ENCODE peak calls at places on chromosomes 16 and 17, in eight cellular contexts. Y is CD4-positive, alpha-beta T cell; P is ovary; I is heart right ventricle; R is cardiac muscle cell; J is A549; E is IMR-90; S is tibial artery. G is an unnamed sample.

GRCh38 chr17:43316522-43317142 is 82.2 kb upstream of the ARL4D start:
- DNase-seq in Y (no peak), P (no peak), I (no peak), R (no peak), J (no peak), E (no peak), S (peak), G (no peak)

GRCh38 chr16:88415381-88416323 is 32.9 kb downstream of the ZNF469 start:
- DNase-seq in Y (no peak), P (no peak), I (no peak), R (no peak), J (no peak), E (no peak), S (no peak), G (no peak)

GRCh38 chr16:4385789-4386451 is 14.3 kb downstream of the VASN start:
- DNase-seq in Y (no peak), P (no peak), I (no peak), R (no peak), J (no peak), E (no peak), S (peak), G (no peak)

GRCh38 chr16:30185683-30186421 is 2.5 kb downstream of the CORO1A start:
- DNase-seq in Y (peak), P (no peak), I (peak), R (no peak), J (no peak), E (no peak), S (peak), G (peak)

GRCh38 chr17:56661906-56662305 is 68.4 kb downstream of the NOG start:
- DNase-seq in Y (no peak), P (no peak), I (no peak), R (no peak), J (peak), E (no peak), S (no peak), G (no peak)

GRCh38 chr17:74466111-74466784 is at the start of gene CD300A:
- DNase-seq in Y (no peak), P (no peak), I (peak), R (no peak), J (no peak), E (no peak), S (no peak), G (peak)

GRCh38 chr17:8799001-8799850 is at the start of gene MFSD6L:
- DNase-seq in Y (no peak), P (no peak), I (no peak), R (peak), J (no peak), E (no peak), S (no peak), G (no peak)

GRCh38 chr17:57570740-57571344 is 174.3 kb downstream of the CCDC182 start:
- DNase-seq in Y (no peak), P (no peak), I (no peak), R (no peak), J (no peak), E (no peak), S (no peak), G (peak)

GRCh38 chr17:68794636-68795503 is 160.3 kb downstream of the ABCA8 start:
- DNase-seq in Y (no peak), P (peak), I (no peak), R (peak), J (no peak), E (peak), S (no peak), G (no peak)

GRCh38 chr17:46943511-46944393 is 20.8 kb downstream of the GOSR2 start:
- DNase-seq in Y (no peak), P (peak), I (no peak), R (peak), J (no peak), E (peak), S (no peak), G (no peak)

GRCh38 chr17:1783834-1784611 is 22.2 kb downstream of the SERPINF1 start:
- DNase-seq in Y (no peak), P (peak), I (peak), R (peak), J (peak), E (peak), S (peak), G (peak)

GRCh38 chr17:38728290-38728831 is 1.8 kb upstream of the CISD3 start:
- DNase-seq in Y (peak), P (no peak), I (no peak), R (no peak), J (no peak), E (no peak), S (no peak), G (no peak)

GRCh38 chr17:30950669-30951399 is 20.0 kb upstream of the RNF135 start:
- DNase-seq in Y (no peak), P (no peak), I (peak), R (peak), J (peak), E (peak), S (peak), G (peak)

GRCh38 chr16:85554791-85555548 is 58.2 kb upstream of the GSE1 start:
- DNase-seq in Y (peak), P (peak), I (peak), R (peak), J (peak), E (peak), S (peak), G (peak)

GRCh38 chr16:997440-998051 is 16.0 kb downstream of the SOX8 start:
- DNase-seq in Y (peak), P (no peak), I (peak), R (peak), J (peak), E (peak), S (no peak), G (no peak)

GRCh38 chr16:54945063-54945462 is 14.4 kb downstream of the IRX5 start:
- DNase-seq in Y (no peak), P (no peak), I (no peak), R (no peak), J (no peak), E (no peak), S (no peak), G (no peak)

GRCh38 chr17:13351046-13351445 is 250.7 kb downstream of the HS3ST3A1 start:
- DNase-seq in Y (no peak), P (no peak), I (no peak), R (no peak), J (no peak), E (peak), S (no peak), G (no peak)

GRCh38 chr17:78234261-78234865 is 2.9 kb downstream of the TMEM235 start:
- DNase-seq in Y (no peak), P (no peak), I (no peak), R (no peak), J (no peak), E (no peak), S (no peak), G (no peak)

GRCh38 chr16:83733301-83733700 is 74.5 kb upstream of the HSBP1 start:
- DNase-seq in Y (no peak), P (no peak), I (no peak), R (peak), J (no peak), E (peak), S (no peak), G (no peak)

GRCh38 chr16:84303023-84303422 is 8.3 kb downstream of the WFDC1 start:
- DNase-seq in Y (no peak), P (no peak), I (no peak), R (peak), J (no peak), E (peak), S (peak), G (no peak)

DNA sequence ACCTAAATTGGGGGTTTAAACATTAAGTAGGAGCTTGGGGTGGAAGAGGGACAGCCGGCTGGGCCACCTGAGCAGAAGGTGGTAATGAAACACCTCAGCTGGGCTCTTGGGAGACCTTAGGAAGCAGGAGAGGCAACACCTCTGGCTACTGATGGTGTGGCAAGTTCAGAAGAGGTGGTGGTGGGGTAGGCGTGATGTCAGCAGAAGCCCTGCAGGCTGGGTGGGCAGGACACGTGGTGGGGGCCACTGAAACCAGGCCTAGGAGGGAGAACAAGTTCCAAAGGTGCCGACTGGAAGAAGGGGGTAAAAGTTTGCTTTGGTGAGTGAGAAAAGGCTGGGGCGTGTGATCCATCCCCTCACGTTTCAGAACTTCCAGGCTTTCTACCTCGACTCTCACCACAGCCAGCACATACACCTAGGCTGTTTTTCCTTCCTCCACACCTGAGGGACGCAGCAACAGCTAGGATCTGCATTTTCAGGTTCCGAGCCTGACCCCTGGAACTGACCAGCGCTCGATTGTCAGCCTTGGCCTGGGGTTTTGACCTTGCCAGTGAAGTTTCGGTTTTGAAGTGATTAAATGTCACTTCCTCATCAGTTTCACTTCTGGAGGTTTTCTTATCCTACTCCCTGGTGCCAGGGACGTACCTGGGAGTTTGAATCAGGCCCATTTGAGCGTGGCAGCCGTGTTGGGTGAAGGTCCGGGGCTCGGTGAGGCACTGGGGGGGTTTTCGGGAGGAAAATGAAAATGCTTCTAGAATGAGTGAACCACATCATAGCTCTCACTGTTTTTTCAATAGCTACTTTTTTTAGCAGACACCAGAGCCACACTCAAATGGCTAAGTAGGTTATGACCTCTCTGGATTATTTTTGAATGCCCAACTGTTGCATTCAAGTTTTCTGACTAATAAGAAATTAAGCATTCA is 10.0 kb downstream of the SNN start:
- DNase-seq in Y (no peak), P (no peak), I (no peak), R (no peak), J (no peak), E (no peak), S (no peak), G (no peak)
- H3K27ac ChIP-seq in Y (no peak), P (no peak), I (peak), R (peak), J (peak), E (no peak), S (peak), G (peak)

DNA sequence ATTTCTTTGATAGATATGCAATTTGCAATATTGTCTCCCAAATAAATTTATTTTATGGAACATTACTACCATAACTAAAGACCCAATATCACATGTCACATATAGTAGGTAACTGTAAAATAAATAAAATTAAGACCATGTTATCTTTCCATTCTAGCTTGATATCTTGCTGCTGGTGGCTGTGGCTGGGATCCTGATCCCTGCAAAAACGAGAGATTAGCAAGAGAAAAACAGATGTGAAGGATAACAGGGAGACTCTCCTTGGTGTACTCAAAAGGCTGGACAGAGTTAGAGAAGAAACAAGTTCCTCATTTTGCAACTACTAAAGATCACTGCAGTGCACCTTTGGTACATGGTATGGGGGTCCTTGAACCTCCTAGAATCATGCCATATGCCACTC is 49.7 kb downstream of the ARHGAP27 start:
- DNase-seq in Y (no peak), P (no peak), I (no peak), R (no peak), J (no peak), E (no peak), S (no peak), G (no peak)
- H3K27ac ChIP-seq in Y (no peak), P (no peak), I (no peak), R (no peak), J (peak), E (no peak), S (no peak), G (no peak)

DNA sequence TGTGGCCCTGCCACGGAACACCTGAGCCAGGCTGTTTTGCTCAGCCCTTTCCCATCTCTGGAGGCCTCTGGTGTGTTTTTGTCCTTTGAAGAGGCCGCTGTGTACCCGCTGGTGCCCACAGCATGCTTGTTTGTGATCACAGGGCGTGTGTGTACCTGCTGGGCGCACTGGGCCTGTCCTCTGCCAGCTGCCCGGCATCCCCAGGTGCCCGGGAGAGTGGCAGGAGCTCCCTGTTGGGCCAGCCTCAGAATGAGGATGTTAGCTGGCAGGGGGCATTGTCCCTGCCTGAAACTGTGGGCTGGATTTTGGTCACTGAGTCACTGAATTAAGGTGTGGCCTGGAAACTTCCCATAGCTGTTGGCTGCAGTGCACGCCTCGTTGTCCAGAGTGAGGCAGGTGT is 31.1 kb downstream of the BAIAP2 start:
- DNase-seq in Y (no peak), P (no peak), I (no peak), R (no peak), J (no peak), E (no peak), S (no peak), G (no peak)
- H3K27ac ChIP-seq in Y (no peak), P (no peak), I (no peak), R (no peak), J (peak), E (no peak), S (no peak), G (no peak)

GRCh38 chr17:19278729-19279128 is 41.6 kb downstream of the EPN2 start:
- DNase-seq in Y (no peak), P (no peak), I (no peak), R (no peak), J (no peak), E (no peak), S (no peak), G (no peak)
- H3K27ac ChIP-seq in Y (no peak), P (no peak), I (peak), R (no peak), J (no peak), E (no peak), S (no peak), G (peak)

DNA sequence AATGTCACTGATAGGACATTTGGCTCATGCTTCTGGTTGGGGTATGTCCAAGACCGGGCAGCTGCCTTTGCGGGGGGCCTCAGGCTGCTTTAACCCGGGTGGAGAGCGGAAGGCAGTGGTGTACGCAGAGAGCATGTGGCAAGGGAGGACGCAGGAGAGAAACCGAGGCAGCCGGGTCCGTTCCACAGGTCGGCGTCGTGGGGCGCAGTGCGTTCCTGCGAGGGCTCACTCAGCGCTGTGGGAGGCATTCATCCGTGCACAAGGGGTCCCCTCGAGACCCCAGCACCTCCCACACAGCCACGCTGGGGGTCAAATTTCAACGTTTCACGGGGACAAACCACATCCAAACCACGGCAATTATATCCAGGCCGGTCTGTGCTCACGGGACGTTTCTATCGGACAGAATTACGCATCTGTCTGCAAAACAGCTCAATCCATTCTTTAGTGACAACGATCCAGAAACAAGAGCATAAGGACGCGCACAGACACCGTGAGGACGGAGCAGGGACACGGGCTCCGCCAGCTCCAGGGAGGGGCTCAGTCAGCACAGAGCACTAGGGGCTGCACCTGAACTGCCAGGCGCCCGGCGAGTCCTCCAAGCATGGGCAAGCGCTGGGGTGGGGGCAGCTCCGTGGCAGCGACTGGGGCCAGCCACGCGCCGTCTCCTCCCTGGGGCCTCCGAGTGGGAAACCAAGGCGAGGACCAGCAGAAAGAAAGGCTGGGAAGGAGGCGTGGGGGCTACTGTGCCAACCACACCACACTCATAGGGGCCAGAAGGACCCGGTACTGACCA is 108.4 kb upstream of the METRNL start:
- DNase-seq in Y (no peak), P (no peak), I (no peak), R (no peak), J (no peak), E (no peak), S (no peak), G (no peak)
- H3K27ac ChIP-seq in Y (no peak), P (no peak), I (no peak), R (no peak), J (no peak), E (no peak), S (no peak), G (no peak)

GRCh38 chr16:28543072-28543471 is 4.3 kb upstream of the NUPR1 start:
- DNase-seq in Y (no peak), P (no peak), I (no peak), R (no peak), J (no peak), E (no peak), S (peak), G (peak)

GRCh38 chr16:28537076-28537475 is 1.7 kb downstream of the NUPR1 start:
- DNase-seq in Y (no peak), P (no peak), I (no peak), R (no peak), J (no peak), E (no peak), S (no peak), G (no peak)

GRCh38 chr16:28538733-28539596 is at the start of gene NUPR1:
- DNase-seq in Y (no peak), P (peak), I (peak), R (peak), J (peak), E (peak), S (peak), G (peak)

GRCh38 chr16:28534542-28535373 is 4.0 kb downstream of the NUPR1 start:
- DNase-seq in Y (no peak), P (no peak), I (no peak), R (peak), J (no peak), E (no peak), S (peak), G (peak)

GRCh38 chr16:28537964-28538732 is 626 bp downstream of the NUPR1 start:
- DNase-seq in Y (no peak), P (peak), I (no peak), R (no peak), J (no peak), E (no peak), S (no peak), G (no peak)
- H3K27ac ChIP-seq in Y (no peak), P (peak), I (peak), R (no peak), J (peak), E (peak), S (peak), G (peak)

DNA sequence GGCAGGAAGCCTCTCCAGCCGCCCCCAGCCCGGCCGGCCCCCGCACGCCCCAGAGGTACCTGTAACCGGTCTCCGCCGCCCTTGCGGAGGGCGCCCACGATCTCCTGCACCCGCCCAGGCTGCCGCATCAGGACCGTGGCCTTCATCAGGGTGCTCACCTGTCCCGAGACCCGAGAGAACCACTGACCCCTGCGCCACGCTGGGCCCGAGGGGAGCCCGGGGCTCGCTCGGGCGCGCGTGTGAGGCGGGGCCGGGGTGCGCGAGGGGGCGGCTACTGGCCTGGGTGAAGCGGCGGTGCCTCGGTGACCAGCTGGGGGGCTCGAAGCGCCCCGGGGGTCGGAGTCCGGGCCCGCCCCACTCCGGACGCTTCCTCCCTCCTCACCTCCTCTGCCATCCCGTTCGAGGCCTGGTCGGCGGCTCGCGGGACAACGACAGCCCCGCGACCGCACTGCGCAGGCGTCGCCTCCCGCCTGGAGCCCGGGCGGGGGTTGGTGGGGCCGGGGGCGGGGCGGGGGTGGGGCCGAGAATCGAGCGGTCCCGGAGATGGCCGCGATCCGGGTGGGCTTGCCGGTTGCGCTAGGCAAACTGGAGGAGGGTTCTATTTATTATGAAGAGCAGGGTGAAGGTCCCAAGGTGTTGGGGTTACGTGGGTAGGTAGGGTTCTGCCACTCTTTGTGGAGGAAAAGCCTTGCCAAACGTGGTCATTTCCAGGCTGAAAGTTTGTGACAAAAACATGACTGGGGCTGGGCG is at the start of gene NT5C3B:
- DNase-seq in Y (peak), P (peak), I (peak), R (peak), J (peak), E (no peak), S (peak), G (peak)
- H3K27ac ChIP-seq in Y (no peak), P (peak), I (peak), R (no peak), J (peak), E (peak), S (peak), G (peak)

G was measured in gastrocnemius medialis.